ENCODE peak calls at places on chromosomes 11 and 22, in four cellular contexts. T, E, M and U are unnamed samples.
A peak's percentile ranks its signal among the peaks of the same experiment; 100 is the strongest.

GRCh38 chr22:47232197-47232596 is 469.7 kb downstream of the TBC1D22A start:
- DNase-seq in T (no peak), E (no peak), M (no peak), U (no peak)

GRCh38 chr11:1879941-1880720 is 11.6 kb downstream of the PRR33 start:
- DNase-seq in T (no peak), E (no peak), M (no peak), U (no peak)

GRCh38 chr22:24319451-24319850 is 48.8 kb downstream of the SPECC1L start:
- DNase-seq in T (no peak), E (no peak), M (no peak), U (peak; percentile 7)

GRCh38 chr11:111189466-111189865 is 56.1 kb upstream of the POU2AF2 start:
- DNase-seq in T (no peak), E (no peak), M (no peak), U (no peak)

GRCh38 chr22:35313311-35314121 is 13.8 kb downstream of the TOM1 start:
- DNase-seq in T (peak; percentile 70), E (no peak), M (no peak), U (peak; percentile 53)

GRCh38 chr11:95254139-95254704 is 23.2 kb upstream of the SESN3 start:
- DNase-seq in T (peak; percentile 32), E (peak; percentile 66), M (peak; percentile 18), U (peak; percentile 18)

GRCh38 chr11:8006349-8006977 is 19.3 kb downstream of the EIF3F start:
- DNase-seq in T (peak; percentile 63), E (peak; percentile 77), M (peak; percentile 68), U (peak; percentile 66)

GRCh38 chr11:21205205-21205604 is 535.8 kb downstream of the NELL1 start:
- DNase-seq in T (no peak), E (peak; percentile 42), M (no peak), U (no peak)

GRCh38 chr22:35148381-35148780 is 82.4 kb downstream of the ISX start:
- DNase-seq in T (no peak), E (no peak), M (no peak), U (no peak)

GRCh38 chr22:46815132-46815531 is 52.7 kb downstream of the TBC1D22A start:
- DNase-seq in T (peak; percentile 69), E (peak; percentile 33), M (no peak), U (no peak)

GRCh38 chr11:40099391-40100169 is 1359.9 kb downstream of the LRRC4C start:
- DNase-seq in T (no peak), E (peak; percentile 49), M (no peak), U (no peak)

GRCh38 chr22:47171441-47172221 is 409.2 kb downstream of the TBC1D22A start:
- DNase-seq in T (no peak), E (no peak), M (no peak), U (no peak)

GRCh38 chr11:109945626-109946321 is 147.4 kb upstream of the ZC3H12C start:
- DNase-seq in T (no peak), E (no peak), M (no peak), U (no peak)

GRCh38 chr11:17547051-17547577 is at the start of gene OTOG:
- DNase-seq in T (no peak), E (peak; percentile 84), M (peak; percentile 42), U (no peak)

GRCh38 chr11:46363455-46363920 is 16.2 kb downstream of the DGKZ start:
- DNase-seq in T (no peak), E (no peak), M (no peak), U (no peak)

GRCh38 chr11:35662061-35662648 is 420 bp upstream of the TRIM44 start:
- DNase-seq in T (peak; percentile 92), E (no peak), M (no peak), U (peak; percentile 8)

GRCh38 chr22:31956360-31956759 is 12.0 kb downstream of the YWHAH start:
- DNase-seq in T (no peak), E (no peak), M (no peak), U (no peak)

GRCh38 chr11:76369406-76369805 is 11.5 kb downstream of the THAP12 start:
- DNase-seq in T (no peak), E (no peak), M (no peak), U (no peak)

GRCh38 chr11:11218287-11218986 is 134.6 kb downstream of the CSNK2A3 start:
- DNase-seq in T (no peak), E (no peak), M (no peak), U (no peak)

GRCh38 chr11:19536131-19536530 is 176.5 kb upstream of the NAV2 start:
- DNase-seq in T (no peak), E (no peak), M (no peak), U (no peak)

GRCh38 chr11:6571434-6572008 is 31.9 kb downstream of the RRP8 start:
- DNase-seq in T (no peak), E (no peak), M (no peak), U (no peak)

GRCh38 chr11:117807482-117808272 is 10.7 kb upstream of the DSCAML1 start:
- DNase-seq in T (no peak), E (peak; percentile 92), M (peak; percentile 81), U (peak; percentile 54)

GRCh38 chr11:32094931-32095330 is 4.1 kb downstream of the RCN1 start:
- DNase-seq in T (no peak), E (no peak), M (no peak), U (no peak)

GRCh38 chr11:116580828-116581227 is 192.0 kb downstream of the BUD13 start:
- DNase-seq in T (no peak), E (peak; percentile 77), M (no peak), U (no peak)

GRCh38 chr22:43011079-43011478 is 3.9 kb downstream of the PACSIN2 start:
- DNase-seq in T (peak; percentile 45), E (no peak), M (no peak), U (no peak)

GRCh38 chr11:76790251-76790650 is 7.1 kb downstream of the TSKU start:
- DNase-seq in T (no peak), E (no peak), M (no peak), U (no peak)

GRCh38 chr11:3830741-3831140 is 10.0 kb downstream of the RHOG start:
- DNase-seq in T (no peak), E (no peak), M (no peak), U (no peak)

GRCh38 chr22:50473088-50473487 is 1.7 kb downstream of the SBF1 start:
- DNase-seq in T (peak; percentile 35), E (no peak), M (no peak), U (peak; percentile 41)

GRCh38 chr11:72333657-72334056 is 89.7 kb upstream of the PHOX2A start:
- DNase-seq in T (no peak), E (peak; percentile 66), M (peak; percentile 29), U (no peak)

GRCh38 chr22:25623310-25623734 is 58.8 kb downstream of the GRK3 start:
- DNase-seq in T (no peak), E (no peak), M (no peak), U (no peak)

GRCh38 chr22:41876675-41877074 is 38.2 kb downstream of the SHISA8 start:
- DNase-seq in T (no peak), E (no peak), M (no peak), U (no peak)

GRCh38 chr11:76339217-76339616 is 41.7 kb downstream of the THAP12 start:
- DNase-seq in T (no peak), E (no peak), M (no peak), U (no peak)

GRCh38 chr11:27701262-27702105 is 1.2 kb upstream of the BDNF start:
- DNase-seq in T (no peak), E (no peak), M (no peak), U (peak; percentile 61)

DNA sequence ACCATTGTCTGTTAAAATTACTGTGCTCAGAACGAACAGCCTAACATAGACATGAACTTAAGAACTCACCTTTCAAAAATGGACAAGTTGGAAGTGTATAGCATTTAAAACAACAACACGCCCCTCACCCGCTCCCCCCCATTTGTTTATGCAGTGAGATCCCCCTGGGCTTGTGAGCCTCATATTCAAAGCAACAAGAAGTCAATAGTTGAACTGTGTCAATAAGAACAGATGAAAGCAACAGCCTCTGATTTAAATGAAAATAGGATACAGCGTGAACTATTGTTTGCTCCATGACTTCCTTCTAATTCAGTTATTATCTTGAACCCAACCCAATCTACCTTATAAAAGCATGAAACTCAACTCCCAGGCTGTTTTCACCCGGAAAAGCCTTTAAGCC is 314.2 kb downstream of the BLID start:
- DNase-seq in T (no peak), E (no peak), M (no peak), U (no peak)
- TF ChIP-seq RNF2 in T (no peak), E (no peak), M (no peak), U (no peak)

DNA sequence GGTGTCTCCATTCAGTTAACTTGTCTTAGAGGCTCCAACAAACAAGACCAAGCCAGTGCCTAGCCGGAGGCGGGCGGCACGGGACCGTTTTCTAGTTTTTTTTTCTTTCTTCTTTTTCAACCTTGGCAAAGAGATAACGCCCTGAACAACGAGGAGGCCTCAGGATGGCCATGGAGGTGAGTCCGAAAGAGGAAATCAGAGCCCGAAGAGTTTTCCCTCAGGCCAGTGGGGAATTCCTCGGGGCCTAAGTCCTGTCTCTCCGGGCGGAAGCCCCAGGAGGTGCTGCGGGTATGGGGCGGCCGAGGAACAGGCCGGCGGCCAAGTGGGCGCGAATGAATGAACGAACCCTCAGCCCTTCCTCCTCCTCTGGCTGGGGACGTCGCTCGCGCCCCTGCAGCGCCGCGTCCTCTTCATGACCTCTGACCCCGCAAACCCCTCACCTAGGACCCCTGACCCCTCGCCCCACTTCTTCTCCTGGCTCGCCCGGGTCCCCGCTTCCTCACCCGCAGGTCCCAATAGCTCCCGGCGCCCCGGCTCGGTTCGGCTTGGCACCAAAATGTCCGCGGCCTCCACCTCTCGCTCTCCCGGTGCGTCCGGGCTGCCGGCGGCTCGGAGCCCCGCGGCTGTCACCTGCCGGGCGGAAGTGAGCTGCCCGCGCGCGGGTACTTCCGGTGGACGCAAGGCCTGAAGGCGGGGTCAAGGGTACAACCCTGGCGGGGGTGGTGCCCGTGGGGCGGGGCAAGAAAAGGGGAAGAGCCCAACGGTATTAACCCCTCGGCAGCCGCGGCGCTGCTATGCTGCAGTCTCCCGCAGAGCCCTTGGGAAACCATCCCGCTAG is at the start of gene AP1B1:
- DNase-seq in T (peak; percentile 90), E (peak; percentile 96), M (peak; percentile 94), U (peak; percentile 86)
- TF ChIP-seq RNF2 in T (no peak), E (no peak), M (no peak), U (no peak)

DNA sequence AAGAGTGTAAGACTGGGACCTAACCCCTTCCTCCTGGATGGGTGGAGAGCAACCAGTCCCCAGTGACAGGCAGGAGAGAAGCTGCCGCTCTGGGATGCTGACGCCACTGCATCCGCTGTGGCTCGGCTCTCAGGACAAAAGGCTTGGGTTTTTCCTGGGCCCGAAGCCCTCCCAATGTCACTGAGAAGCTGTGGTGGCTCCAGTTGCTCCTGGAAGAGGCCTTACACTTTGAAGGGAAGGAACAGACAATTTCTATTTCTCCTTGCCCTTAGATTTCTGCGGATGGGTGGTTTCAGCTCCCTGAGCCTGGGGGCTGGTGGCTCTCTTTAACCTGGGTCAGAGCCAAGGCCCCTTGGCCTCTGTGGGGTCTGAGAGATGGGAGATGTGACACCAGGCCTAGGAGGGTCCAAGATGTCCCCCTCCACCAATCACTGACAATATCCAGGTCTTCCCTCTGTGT is 21.4 kb downstream of the TPBGL start:
- DNase-seq in T (no peak), E (no peak), M (no peak), U (no peak)
- TF ChIP-seq RNF2 in T (no peak), E (no peak), M (no peak), U (no peak)

GRCh38 chr22:19576460-19577421 is 52.5 kb upstream of the CLDN5 start:
- DNase-seq in T (no peak), E (no peak), M (peak; percentile 91), U (no peak)
- TF ChIP-seq RNF2 in T (no peak), E (no peak), M (peak; percentile 31), U (no peak)

GRCh38 chr11:92697461-92698314 is 271.8 kb upstream of the MTNR1B start:
- DNase-seq in T (no peak), E (no peak), M (no peak), U (no peak)
- TF ChIP-seq RNF2 in T (no peak), E (no peak), M (no peak), U (no peak)